ENCODE peak calls at places on chromosome 17, in four cellular contexts. K is activated CD4-positive, CD25-positive, alpha-beta regulatory T cell; N is HT1080; W is Ammon's horn. G is an unnamed sample.

GRCh38 chr17:82787081-82787848 is 35.4 kb downstream of the TBCD start:
- DNase-seq in K (no peak), W (peak; percentile 64), N (no peak), G (peak; percentile 93)

GRCh38 chr17:34623856-34624766 is 44.7 kb downstream of the TMEM132E start:
- DNase-seq in W (no peak), N (no peak), K (no peak), G (no peak)

GRCh38 chr17:1379930-1380313 is 20.1 kb downstream of the YWHAE start:
- DNase-seq in K (no peak), N (no peak), W (no peak), G (no peak)

GRCh38 chr17:1929896-1930750 is 95.0 kb downstream of the RTN4RL1 start:
- DNase-seq in K (no peak), W (no peak), N (no peak), G (no peak)

GRCh38 chr17:21353326-21354010 is 22.7 kb upstream of the KCNJ12 start:
- DNase-seq in K (no peak), W (no peak), N (no peak), G (no peak)

GRCh38 chr17:55266958-55267688 is 2.4 kb downstream of the HLF start:
- DNase-seq in W (no peak), K (no peak), N (no peak), G (no peak)

GRCh38 chr17:16215273-16215964 is at the start of gene NCOR1:
- DNase-seq in K (peak; percentile 79), W (peak; percentile 90), N (peak; percentile 88), G (peak; percentile 81)

GRCh38 chr17:15952048-15952532 is 7.2 kb downstream of the ADORA2B start:
- DNase-seq in K (no peak), N (no peak), W (no peak), G (no peak)

GRCh38 chr17:82524540-82524939 is 5.0 kb downstream of the FOXK2 start:
- DNase-seq in N (no peak), W (no peak), K (no peak), G (no peak)

GRCh38 chr17:5000237-5000639 is 2.5 kb downstream of the KIF1C start:
- DNase-seq in W (no peak), K (no peak), N (no peak), G (no peak)

GRCh38 chr17:34365340-34365739 is 2.3 kb upstream of the CCL1 start:
- DNase-seq in K (no peak), W (no peak), N (no peak), G (no peak)

GRCh38 chr17:11170901-11171300 is 70.1 kb upstream of the SHISA6 start:
- DNase-seq in W (no peak), N (no peak), K (no peak), G (no peak)

GRCh38 chr17:70987867-70988340 is 818.6 kb downstream of the KCNJ2 start:
- DNase-seq in K (no peak), W (peak; percentile 3), N (no peak), G (no peak)

GRCh38 chr17:75346906-75347305 is 57.7 kb upstream of the SLC25A19 start:
- DNase-seq in W (no peak), N (no peak), K (no peak), G (peak; percentile 38)